ENCODE peak calls at places on chromosomes 7 and 10, in nine cellular contexts. One of them, this sample, is unnamed.

GRCh38 chr7:15720849-15721471 is 34.5 kb upstream of the MEOX2 start:
- DNase-seq in CD8-positive, alpha-beta memory T cell: no peak
- DNase-seq in lower lobe of right lung: no peak
- DNase-seq in activated CD4-positive, alpha-beta T cell treated with anti-CD3 and anti-CD28 coated beads for 24 hours: no peak
- DNase-seq in stimulated activated CD8-positive, alpha-beta memory T cell treated with anti-CD3 and anti-CD28 coated beads, Interleukin-12 subunit alpha, Interleukin-12 subunit beta, amount 100 ng/mL, for 4 hours: no peak
- DNase-seq in GM04504: peak
- DNase-seq in cardiac fibroblast: peak
- DNase-seq in T-helper 1 cell: no peak
- DNase-seq in glutamatergic neuron: peak
- DNase-seq in this sample: no peak

GRCh38 chr10:128511284-128511683 is 385.1 kb upstream of the MKI67 start:
- DNase-seq in CD8-positive, alpha-beta memory T cell: no peak
- DNase-seq in lower lobe of right lung: no peak
- DNase-seq in activated CD4-positive, alpha-beta T cell treated with anti-CD3 and anti-CD28 coated beads for 24 hours: no peak
- DNase-seq in stimulated activated CD8-positive, alpha-beta memory T cell treated with anti-CD3 and anti-CD28 coated beads, Interleukin-12 subunit alpha, Interleukin-12 subunit beta, amount 100 ng/mL, for 4 hours: no peak
- DNase-seq in GM04504: no peak
- DNase-seq in cardiac fibroblast: no peak
- DNase-seq in T-helper 1 cell: no peak
- DNase-seq in glutamatergic neuron: no peak
- DNase-seq in this sample: no peak

GRCh38 chr10:121154310-121154709 is 303.1 kb downstream of the WDR11 start:
- DNase-seq in CD8-positive, alpha-beta memory T cell: no peak
- DNase-seq in lower lobe of right lung: no peak
- DNase-seq in activated CD4-positive, alpha-beta T cell treated with anti-CD3 and anti-CD28 coated beads for 24 hours: no peak
- DNase-seq in stimulated activated CD8-positive, alpha-beta memory T cell treated with anti-CD3 and anti-CD28 coated beads, Interleukin-12 subunit alpha, Interleukin-12 subunit beta, amount 100 ng/mL, for 4 hours: no peak
- DNase-seq in GM04504: no peak
- DNase-seq in cardiac fibroblast: no peak
- DNase-seq in T-helper 1 cell: no peak
- DNase-seq in glutamatergic neuron: no peak
- DNase-seq in this sample: no peak

GRCh38 chr10:29254123-29255046 is 34.5 kb upstream of the LYZL1 start:
- DNase-seq in CD8-positive, alpha-beta memory T cell: no peak
- DNase-seq in lower lobe of right lung: no peak
- DNase-seq in activated CD4-positive, alpha-beta T cell treated with anti-CD3 and anti-CD28 coated beads for 24 hours: no peak
- DNase-seq in stimulated activated CD8-positive, alpha-beta memory T cell treated with anti-CD3 and anti-CD28 coated beads, Interleukin-12 subunit alpha, Interleukin-12 subunit beta, amount 100 ng/mL, for 4 hours: no peak
- DNase-seq in GM04504: no peak
- DNase-seq in cardiac fibroblast: no peak
- DNase-seq in T-helper 1 cell: no peak
- DNase-seq in glutamatergic neuron: peak
- DNase-seq in this sample: no peak

GRCh38 chr10:112845145-112845544 is 104.9 kb upstream of the TCF7L2 start:
- DNase-seq in CD8-positive, alpha-beta memory T cell: no peak
- DNase-seq in lower lobe of right lung: no peak
- DNase-seq in activated CD4-positive, alpha-beta T cell treated with anti-CD3 and anti-CD28 coated beads for 24 hours: no peak
- DNase-seq in stimulated activated CD8-positive, alpha-beta memory T cell treated with anti-CD3 and anti-CD28 coated beads, Interleukin-12 subunit alpha, Interleukin-12 subunit beta, amount 100 ng/mL, for 4 hours: no peak
- DNase-seq in GM04504: no peak
- DNase-seq in cardiac fibroblast: peak
- DNase-seq in T-helper 1 cell: no peak
- DNase-seq in glutamatergic neuron: no peak
- DNase-seq in this sample: no peak

GRCh38 chr10:70499829-70500167 is 21.2 kb downstream of the PALD1 start:
- DNase-seq in CD8-positive, alpha-beta memory T cell: no peak
- DNase-seq in lower lobe of right lung: no peak
- DNase-seq in activated CD4-positive, alpha-beta T cell treated with anti-CD3 and anti-CD28 coated beads for 24 hours: no peak
- DNase-seq in stimulated activated CD8-positive, alpha-beta memory T cell treated with anti-CD3 and anti-CD28 coated beads, Interleukin-12 subunit alpha, Interleukin-12 subunit beta, amount 100 ng/mL, for 4 hours: no peak
- DNase-seq in GM04504: no peak
- DNase-seq in cardiac fibroblast: no peak
- DNase-seq in T-helper 1 cell: no peak
- DNase-seq in glutamatergic neuron: no peak
- DNase-seq in this sample: no peak

GRCh38 chr10:18918545-18918944 is 130.1 kb upstream of the MALRD1 start:
- DNase-seq in CD8-positive, alpha-beta memory T cell: no peak
- DNase-seq in lower lobe of right lung: no peak
- DNase-seq in activated CD4-positive, alpha-beta T cell treated with anti-CD3 and anti-CD28 coated beads for 24 hours: no peak
- DNase-seq in stimulated activated CD8-positive, alpha-beta memory T cell treated with anti-CD3 and anti-CD28 coated beads, Interleukin-12 subunit alpha, Interleukin-12 subunit beta, amount 100 ng/mL, for 4 hours: no peak
- DNase-seq in GM04504: no peak
- DNase-seq in cardiac fibroblast: peak
- DNase-seq in T-helper 1 cell: no peak
- DNase-seq in glutamatergic neuron: no peak
- DNase-seq in this sample: no peak

GRCh38 chr7:91434821-91435220 is 170.6 kb downstream of the FZD1 start:
- DNase-seq in CD8-positive, alpha-beta memory T cell: no peak
- DNase-seq in lower lobe of right lung: no peak
- DNase-seq in activated CD4-positive, alpha-beta T cell treated with anti-CD3 and anti-CD28 coated beads for 24 hours: no peak
- DNase-seq in stimulated activated CD8-positive, alpha-beta memory T cell treated with anti-CD3 and anti-CD28 coated beads, Interleukin-12 subunit alpha, Interleukin-12 subunit beta, amount 100 ng/mL, for 4 hours: no peak
- DNase-seq in GM04504: no peak
- DNase-seq in cardiac fibroblast: peak
- DNase-seq in T-helper 1 cell: no peak
- DNase-seq in glutamatergic neuron: no peak
- DNase-seq in this sample: no peak

GRCh38 chr10:125060851-125061556 is 99.4 kb downstream of the CTBP2 start:
- DNase-seq in CD8-positive, alpha-beta memory T cell: peak
- DNase-seq in lower lobe of right lung: peak
- DNase-seq in activated CD4-positive, alpha-beta T cell treated with anti-CD3 and anti-CD28 coated beads for 24 hours: peak
- DNase-seq in stimulated activated CD8-positive, alpha-beta memory T cell treated with anti-CD3 and anti-CD28 coated beads, Interleukin-12 subunit alpha, Interleukin-12 subunit beta, amount 100 ng/mL, for 4 hours: no peak
- DNase-seq in GM04504: peak
- DNase-seq in cardiac fibroblast: peak
- DNase-seq in T-helper 1 cell: no peak
- DNase-seq in glutamatergic neuron: peak
- DNase-seq in this sample: no peak

GRCh38 chr7:119890631-119891030 is 382.3 kb upstream of the KCND2 start:
- DNase-seq in CD8-positive, alpha-beta memory T cell: no peak
- DNase-seq in lower lobe of right lung: no peak
- DNase-seq in activated CD4-positive, alpha-beta T cell treated with anti-CD3 and anti-CD28 coated beads for 24 hours: no peak
- DNase-seq in stimulated activated CD8-positive, alpha-beta memory T cell treated with anti-CD3 and anti-CD28 coated beads, Interleukin-12 subunit alpha, Interleukin-12 subunit beta, amount 100 ng/mL, for 4 hours: no peak
- DNase-seq in GM04504: no peak
- DNase-seq in cardiac fibroblast: no peak
- DNase-seq in T-helper 1 cell: no peak
- DNase-seq in glutamatergic neuron: no peak
- DNase-seq in this sample: no peak

GRCh38 chr10:72030762-72031543 is 57.4 kb downstream of the SPOCK2 start:
- DNase-seq in CD8-positive, alpha-beta memory T cell: no peak
- DNase-seq in lower lobe of right lung: no peak
- DNase-seq in activated CD4-positive, alpha-beta T cell treated with anti-CD3 and anti-CD28 coated beads for 24 hours: no peak
- DNase-seq in stimulated activated CD8-positive, alpha-beta memory T cell treated with anti-CD3 and anti-CD28 coated beads, Interleukin-12 subunit alpha, Interleukin-12 subunit beta, amount 100 ng/mL, for 4 hours: no peak
- DNase-seq in GM04504: no peak
- DNase-seq in cardiac fibroblast: no peak
- DNase-seq in T-helper 1 cell: no peak
- DNase-seq in glutamatergic neuron: no peak
- DNase-seq in this sample: no peak

GRCh38 chr7:2042650-2043049 is 190.1 kb downstream of the MAD1L1 start:
- DNase-seq in CD8-positive, alpha-beta memory T cell: peak
- DNase-seq in lower lobe of right lung: peak
- DNase-seq in activated CD4-positive, alpha-beta T cell treated with anti-CD3 and anti-CD28 coated beads for 24 hours: no peak
- DNase-seq in stimulated activated CD8-positive, alpha-beta memory T cell treated with anti-CD3 and anti-CD28 coated beads, Interleukin-12 subunit alpha, Interleukin-12 subunit beta, amount 100 ng/mL, for 4 hours: no peak
- DNase-seq in GM04504: no peak
- DNase-seq in cardiac fibroblast: no peak
- DNase-seq in T-helper 1 cell: no peak
- DNase-seq in glutamatergic neuron: no peak
- DNase-seq in this sample: no peak

This sample was measured in naive thymus-derived CD8-positive, alpha-beta T cell.